ENCODE peak calls at places on chromosomes 3 and 15, in nine cellular contexts. F is hepatocyte, K is mammary epithelial cell, L is astrocyte of the spinal cord, M is cardiac muscle cell, R is heart right ventricle, E is BJ, Z is psoas muscle, P is cardiac fibroblast. Y is an unnamed sample.

GRCh38 chr15:42832577-42832976 is 88.0 kb downstream of the TTBK2 start:
- DNase-seq in F (peak), K (peak), L (peak), M (no peak), R (no peak), E (peak), Z (no peak), P (peak), Y (no peak)

GRCh38 chr3:64593350-64593749 is 94.5 kb downstream of the ADAMTS9 start:
- DNase-seq in F (no peak), K (no peak), L (no peak), M (no peak), R (no peak), E (no peak), Z (no peak), P (no peak), Y (no peak)

GRCh38 chr3:40719660-40720287 is 195.0 kb downstream of the ZNF621 start:
- DNase-seq in F (peak), K (peak), L (no peak), M (peak), R (no peak), E (no peak), Z (no peak), P (peak), Y (no peak)

GRCh38 chr3:37308247-37308646 is 133.9 kb upstream of the LRRFIP2 start:
- DNase-seq in F (peak), K (peak), L (peak), M (peak), R (no peak), E (no peak), Z (no peak), P (peak), Y (no peak)

GRCh38 chr3:40827942-40828688 is 303.4 kb downstream of the ZNF621 start:
- DNase-seq in F (peak), K (peak), L (no peak), M (peak), R (peak), E (no peak), Z (peak), P (peak), Y (no peak)

GRCh38 chr15:99437315-99438221 is 128.2 kb upstream of the MEF2A start:
- DNase-seq in F (no peak), K (no peak), L (no peak), M (no peak), R (no peak), E (no peak), Z (peak), P (no peak), Y (no peak)

GRCh38 chr3:45706133-45706808 is 17.1 kb downstream of the SACM1L start:
- DNase-seq in F (no peak), K (no peak), L (no peak), M (no peak), R (no peak), E (no peak), Z (no peak), P (no peak), Y (no peak)

GRCh38 chr3:149954812-149955211 is 15.9 kb downstream of the PFN2 start:
- DNase-seq in F (no peak), K (no peak), L (no peak), M (no peak), R (no peak), E (no peak), Z (no peak), P (no peak), Y (no peak)

GRCh38 chr15:39312984-39313383 is 267.9 kb upstream of the THBS1 start:
- DNase-seq in F (peak), K (no peak), L (no peak), M (peak), R (no peak), E (no peak), Z (no peak), P (peak), Y (no peak)

GRCh38 chr3:144175644-144176425 is 204.2 kb downstream of the DIPK2A start:
- DNase-seq in F (no peak), K (no peak), L (no peak), M (no peak), R (no peak), E (no peak), Z (no peak), P (no peak), Y (no peak)

GRCh38 chr15:67076147-67076843 is 10.9 kb downstream of the SMAD3 start:
- DNase-seq in F (no peak), K (peak), L (peak), M (no peak), R (no peak), E (no peak), Z (peak), P (peak), Y (no peak)

GRCh38 chr3:28286595-28286994 is 45.2 kb downstream of the CMC1 start:
- DNase-seq in F (peak), K (peak), L (peak), M (peak), R (no peak), E (no peak), Z (no peak), P (peak), Y (peak)

GRCh38 chr3:93973160-93974126 is at the start of gene PROS1:
- DNase-seq in F (peak), K (peak), L (peak), M (peak), R (peak), E (no peak), Z (peak), P (peak), Y (peak)

GRCh38 chr15:69493406-69493805 is 40.8 kb downstream of the RPLP1 start:
- DNase-seq in F (no peak), K (no peak), L (no peak), M (no peak), R (no peak), E (no peak), Z (no peak), P (no peak), Y (no peak)

GRCh38 chr3:179811321-179812095 is 158.7 kb downstream of the USP13 start:
- DNase-seq in F (peak), K (peak), L (peak), M (peak), R (no peak), E (peak), Z (no peak), P (peak), Y (no peak)

GRCh38 chr15:79978694-79979519 is 7.9 kb upstream of the BCL2A1 start:
- DNase-seq in F (peak), K (peak), L (peak), M (peak), R (no peak), E (peak), Z (no peak), P (peak), Y (peak)

DNA sequence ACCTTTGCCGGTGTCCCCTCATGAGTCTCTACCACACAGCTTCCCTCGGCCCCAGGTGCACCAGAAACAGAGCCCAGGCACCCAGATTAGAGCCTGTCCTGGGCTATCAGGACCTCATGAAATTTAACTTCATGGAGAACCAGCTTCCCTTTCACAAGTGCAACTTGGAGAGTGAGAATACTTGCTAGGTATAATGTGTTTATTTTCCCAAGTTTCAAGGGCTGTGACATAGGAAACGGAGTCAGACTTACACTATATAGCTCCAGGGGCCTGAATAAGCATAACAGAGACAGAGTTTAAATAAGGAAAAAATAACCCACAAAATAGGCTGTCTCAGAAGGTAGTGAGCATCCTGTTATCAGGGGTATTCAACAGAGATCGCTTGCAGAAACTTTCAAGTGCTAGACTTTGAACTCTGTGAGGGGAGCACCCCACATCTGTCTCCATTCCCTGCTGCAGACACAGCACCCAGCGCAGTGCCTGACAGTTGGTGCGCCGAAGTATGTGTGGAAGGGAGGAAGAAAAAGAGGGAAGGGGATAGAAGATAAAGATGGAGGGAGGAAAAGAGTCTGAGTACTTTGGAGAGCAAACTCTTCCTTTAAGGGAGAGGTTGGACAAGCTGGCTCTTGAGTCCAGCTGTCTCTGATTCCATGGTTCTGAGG is 85.0 kb downstream of the CPN2 start:
- DNase-seq in F (no peak), K (no peak), L (no peak), M (no peak), R (no peak), E (no peak), Z (no peak), P (no peak), Y (no peak)
- H3K4me3 ChIP-seq in F (no peak), K (no peak), L (no peak), M (no peak), R (no peak), E (no peak), Z (no peak), P (no peak), Y (no peak)

DNA sequence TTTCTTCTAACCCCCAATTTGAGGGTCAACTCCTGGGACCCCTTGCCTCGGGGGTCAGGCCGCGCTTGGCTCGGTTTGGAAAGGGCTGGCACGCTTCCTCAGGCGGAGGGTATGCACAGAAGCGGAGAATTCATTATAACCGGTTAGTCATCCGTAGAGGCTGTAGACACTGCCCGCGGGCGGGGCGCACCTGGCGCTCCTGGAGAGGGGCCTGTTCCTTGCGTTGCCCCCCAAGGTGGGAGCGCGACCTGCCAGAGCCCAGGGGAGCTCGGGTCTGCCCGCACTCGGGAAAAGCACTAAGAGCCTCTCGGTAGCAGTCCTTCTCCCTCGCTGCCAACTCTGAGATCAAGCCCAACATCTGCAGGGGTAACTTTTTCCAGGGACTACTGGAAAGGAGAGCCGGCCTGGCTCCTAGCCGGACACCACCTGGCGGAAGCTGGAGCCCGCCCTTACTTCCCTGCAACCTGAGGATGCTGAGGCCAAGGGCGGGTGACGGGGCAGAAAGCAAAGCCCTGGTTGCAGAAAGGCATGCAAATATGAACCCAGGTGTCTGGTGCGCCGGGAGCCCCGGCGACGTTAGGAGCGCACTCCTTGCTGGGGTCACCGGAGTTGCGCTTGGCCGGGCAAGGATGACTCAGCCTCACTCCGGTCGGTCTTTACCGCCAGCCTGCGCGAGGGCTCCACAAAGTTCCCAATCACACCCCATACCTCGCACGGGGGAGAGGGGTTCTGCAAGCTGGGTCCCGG is 1.5 kb upstream of the CACNA2D3 start:
- DNase-seq in F (peak), K (peak), L (no peak), M (peak), R (peak), E (no peak), Z (peak), P (peak), Y (no peak)
- TF ChIP-seq CTCF in F (no peak), K (no peak), L (no peak), M (no peak), R (no peak), E (no peak), Z (no peak), P (no peak), Y (no peak)

DNA sequence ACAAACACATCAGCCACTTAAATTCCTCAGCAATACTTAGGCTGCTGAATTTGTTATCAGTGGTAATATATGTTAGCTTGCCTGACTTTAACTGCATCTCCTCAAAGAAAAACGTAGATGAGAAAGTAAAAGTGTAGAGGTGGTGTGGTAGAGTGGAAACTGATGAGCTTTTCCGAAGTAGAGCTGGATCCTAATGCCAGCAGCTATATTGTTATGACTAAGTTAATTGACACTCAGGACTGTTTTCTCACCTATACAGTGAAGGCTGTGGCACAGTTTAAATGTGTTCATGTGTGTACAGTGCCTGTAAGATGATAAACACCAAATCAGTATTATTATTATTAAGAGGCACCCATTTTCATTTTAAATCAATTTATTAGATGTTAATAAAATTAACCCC is 174.9 kb downstream of the TNIK start:
- DNase-seq in F (no peak), K (peak), L (no peak), M (no peak), R (no peak), E (no peak), Z (no peak), P (peak), Y (no peak)
- H3K4me3 ChIP-seq in F (no peak), K (no peak), L (no peak), M (no peak), R (no peak), E (no peak), Z (no peak), P (no peak), Y (no peak)

DNA sequence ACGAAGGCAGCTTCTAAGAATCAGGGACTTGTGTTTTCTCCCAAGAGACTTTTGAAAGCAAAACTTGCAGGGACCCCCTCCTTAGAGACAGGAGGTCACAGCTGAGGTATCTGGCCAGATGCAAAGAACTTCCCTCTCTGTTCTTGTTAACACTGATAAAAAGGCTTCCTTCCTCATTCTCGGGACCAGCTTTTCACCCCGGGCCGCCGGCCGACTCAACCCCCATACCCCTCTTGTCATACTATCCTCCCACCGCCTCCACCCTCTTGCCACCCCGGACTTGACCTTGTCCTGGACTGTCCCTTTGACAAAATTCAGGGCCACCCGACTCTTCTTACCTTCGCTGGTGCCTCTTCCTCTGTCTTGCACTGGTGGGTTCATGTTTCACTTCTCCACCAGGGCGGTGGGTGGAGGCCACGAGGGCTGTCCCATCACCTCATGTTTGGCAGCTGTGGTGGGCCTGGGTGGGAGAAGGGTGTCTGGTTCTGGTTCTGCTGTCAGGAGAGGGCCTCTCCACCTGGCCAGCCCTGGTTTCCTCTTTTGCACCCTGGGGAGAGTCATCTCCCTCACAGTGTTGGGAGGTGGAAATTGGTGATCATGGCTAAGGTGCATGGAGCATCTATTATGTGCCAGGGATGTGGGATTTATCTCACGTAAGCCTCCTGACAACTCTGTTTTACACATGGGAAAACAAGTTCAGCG is 32.5 kb downstream of the BHLHE40 start:
- DNase-seq in F (no peak), K (no peak), L (no peak), M (no peak), R (no peak), E (no peak), Z (no peak), P (no peak), Y (no peak)
- TF ChIP-seq CTCF in F (no peak), K (no peak), L (no peak), M (no peak), R (no peak), E (no peak), Z (no peak), P (no peak), Y (no peak)

DNA sequence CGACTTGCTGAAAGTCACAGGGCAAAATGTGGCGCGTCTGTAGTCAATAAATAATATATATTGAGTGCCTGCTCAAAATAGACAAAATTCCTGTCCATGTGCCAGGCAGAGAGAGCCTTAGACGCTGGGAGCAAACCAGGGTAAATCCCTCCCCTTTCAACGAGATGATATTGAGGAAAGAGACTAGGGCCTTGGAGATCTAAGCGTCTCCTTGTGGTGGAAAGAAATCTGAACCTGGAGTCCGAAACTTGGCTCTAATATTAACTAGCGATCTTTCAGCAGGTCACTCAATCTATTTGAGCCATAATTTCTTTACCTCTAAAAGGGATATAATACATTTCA is 348 bp upstream of the DPP8 start:
- DNase-seq in F (no peak), K (no peak), L (no peak), M (no peak), R (no peak), E (no peak), Z (no peak), P (no peak), Y (no peak)
- H3K4me3 ChIP-seq in F (no peak), K (peak), L (peak), M (peak), R (peak), E (no peak), Z (peak), P (no peak), Y (peak)

DNA sequence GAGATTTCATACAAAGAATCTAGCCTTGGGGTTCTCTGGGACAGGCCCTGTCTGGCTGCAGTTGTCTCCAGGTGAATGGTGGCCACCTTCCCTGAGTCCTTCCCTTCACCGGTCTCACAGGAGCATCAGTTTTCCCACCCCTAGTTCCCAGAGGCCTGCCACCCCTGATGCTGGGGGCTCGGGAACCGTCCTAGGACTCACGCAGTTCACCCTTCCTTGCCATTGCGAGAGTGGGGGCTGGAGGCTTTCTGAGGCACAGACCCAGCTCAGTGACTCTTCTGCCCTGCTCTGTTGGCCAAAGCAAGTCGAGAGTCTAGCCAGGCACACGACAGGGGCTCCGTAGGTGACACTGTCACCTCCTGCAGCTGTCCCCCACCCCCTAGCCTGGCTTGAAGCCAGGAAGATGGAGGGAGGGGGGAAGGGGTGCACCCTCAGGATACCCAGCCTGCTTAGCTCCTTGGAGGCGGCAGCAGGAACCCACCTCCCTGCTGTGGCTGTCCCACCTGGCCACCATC is 130.3 kb downstream of the NUP210 start:
- DNase-seq in F (no peak), K (no peak), L (no peak), M (no peak), R (no peak), E (no peak), Z (peak), P (no peak), Y (no peak)
- TF ChIP-seq CTCF in F (no peak), K (no peak), L (no peak), M (no peak), R (no peak), E (no peak), Z (no peak), P (no peak), Y (no peak)